ENCODE peak calls at places on chromosomes 7 and 10, in eight cellular contexts. One of them, this sample, is unnamed.

GRCh38 chr7:41711283-41712064 is 8.6 kb upstream of the INHBA start:
- DNase-seq in Kasumi-1: peak; percentile 52
- DNase-seq in HuH-7.5: no peak
- DNase-seq in HT1080: no peak
- DNase-seq in NCI-H446: no peak
- DNase-seq in substantia nigra: no peak
- DNase-seq in activated CD4-positive, alpha-beta T cell treated with anti-CD3 and anti-CD28 coated beads, Interleukin-2, amount 50 U/mL, for 1 hour: no peak
- DNase-seq in T-helper 2 cell: no peak
- DNase-seq in this sample: peak; percentile 55

GRCh38 chr10:121889212-121889611 is 38.6 kb downstream of the ATE1 start:
- DNase-seq in T-helper 2 cell: no peak
- DNase-seq in Kasumi-1: no peak
- DNase-seq in substantia nigra: no peak
- DNase-seq in activated CD4-positive, alpha-beta T cell treated with anti-CD3 and anti-CD28 coated beads, Interleukin-2, amount 50 U/mL, for 1 hour: no peak
- DNase-seq in HT1080: no peak
- DNase-seq in HuH-7.5: no peak
- DNase-seq in NCI-H446: no peak
- DNase-seq in this sample: no peak

GRCh38 chr10:88330174-88330573 is 252.9 kb downstream of the RNLS start:
- DNase-seq in HT1080: no peak
- DNase-seq in substantia nigra: no peak
- DNase-seq in HuH-7.5: no peak
- DNase-seq in activated CD4-positive, alpha-beta T cell treated with anti-CD3 and anti-CD28 coated beads, Interleukin-2, amount 50 U/mL, for 1 hour: no peak
- DNase-seq in T-helper 2 cell: no peak
- DNase-seq in NCI-H446: no peak
- DNase-seq in Kasumi-1: peak; percentile 94
- DNase-seq in this sample: no peak

GRCh38 chr10:97334370-97335175 is at the start of gene FRAT2:
- DNase-seq in HuH-7.5: peak; percentile 93
- DNase-seq in activated CD4-positive, alpha-beta T cell treated with anti-CD3 and anti-CD28 coated beads, Interleukin-2, amount 50 U/mL, for 1 hour: peak; percentile 84
- DNase-seq in Kasumi-1: peak; percentile 91
- DNase-seq in T-helper 2 cell: peak; percentile 93
- DNase-seq in NCI-H446: peak; percentile 28
- DNase-seq in substantia nigra: peak; percentile 87
- DNase-seq in HT1080: peak; percentile 80
- DNase-seq in this sample: peak; percentile 77

GRCh38 chr10:48227213-48227612 is 47.3 kb downstream of the FRMPD2 start:
- DNase-seq in HuH-7.5: no peak
- DNase-seq in NCI-H446: no peak
- DNase-seq in T-helper 2 cell: no peak
- DNase-seq in substantia nigra: no peak
- DNase-seq in HT1080: no peak
- DNase-seq in activated CD4-positive, alpha-beta T cell treated with anti-CD3 and anti-CD28 coated beads, Interleukin-2, amount 50 U/mL, for 1 hour: no peak
- DNase-seq in Kasumi-1: no peak
- DNase-seq in this sample: no peak

GRCh38 chr10:97116534-97117162 is 69.1 kb downstream of the SLIT1 start:
- DNase-seq in activated CD4-positive, alpha-beta T cell treated with anti-CD3 and anti-CD28 coated beads, Interleukin-2, amount 50 U/mL, for 1 hour: no peak
- DNase-seq in HT1080: no peak
- DNase-seq in HuH-7.5: no peak
- DNase-seq in NCI-H446: no peak
- DNase-seq in Kasumi-1: no peak
- DNase-seq in substantia nigra: no peak
- DNase-seq in T-helper 2 cell: no peak
- DNase-seq in this sample: no peak

GRCh38 chr7:142328006-142328405 is 70.1 kb upstream of the PRSS58 start:
- DNase-seq in T-helper 2 cell: no peak
- DNase-seq in Kasumi-1: no peak
- DNase-seq in substantia nigra: no peak
- DNase-seq in HT1080: no peak
- DNase-seq in NCI-H446: no peak
- DNase-seq in HuH-7.5: no peak
- DNase-seq in activated CD4-positive, alpha-beta T cell treated with anti-CD3 and anti-CD28 coated beads, Interleukin-2, amount 50 U/mL, for 1 hour: no peak
- DNase-seq in this sample: no peak

GRCh38 chr7:44320794-44321371 is 4.5 kb downstream of the CAMK2B start:
- DNase-seq in substantia nigra: no peak
- DNase-seq in HuH-7.5: no peak
- DNase-seq in T-helper 2 cell: no peak
- DNase-seq in HT1080: no peak
- DNase-seq in NCI-H446: no peak
- DNase-seq in activated CD4-positive, alpha-beta T cell treated with anti-CD3 and anti-CD28 coated beads, Interleukin-2, amount 50 U/mL, for 1 hour: no peak
- DNase-seq in Kasumi-1: no peak
- DNase-seq in this sample: no peak

GRCh38 chr10:75736889-75737610 is 305.6 kb downstream of the LRMDA start:
- DNase-seq in Kasumi-1: no peak
- DNase-seq in NCI-H446: no peak
- DNase-seq in HuH-7.5: no peak
- DNase-seq in substantia nigra: no peak
- DNase-seq in T-helper 2 cell: no peak
- DNase-seq in HT1080: no peak
- DNase-seq in activated CD4-positive, alpha-beta T cell treated with anti-CD3 and anti-CD28 coated beads, Interleukin-2, amount 50 U/mL, for 1 hour: no peak
- DNase-seq in this sample: no peak

GRCh38 chr7:11714205-11714604 is 117.8 kb downstream of the THSD7A start:
- DNase-seq in substantia nigra: no peak
- DNase-seq in HuH-7.5: no peak
- DNase-seq in T-helper 2 cell: no peak
- DNase-seq in Kasumi-1: no peak
- DNase-seq in HT1080: no peak
- DNase-seq in NCI-H446: no peak
- DNase-seq in activated CD4-positive, alpha-beta T cell treated with anti-CD3 and anti-CD28 coated beads, Interleukin-2, amount 50 U/mL, for 1 hour: no peak
- DNase-seq in this sample: no peak

GRCh38 chr7:101943306-101943705 is 125.9 kb downstream of the CUX1 start:
- DNase-seq in HT1080: no peak
- DNase-seq in substantia nigra: no peak
- DNase-seq in HuH-7.5: no peak
- DNase-seq in Kasumi-1: no peak
- DNase-seq in T-helper 2 cell: no peak
- DNase-seq in NCI-H446: no peak
- DNase-seq in activated CD4-positive, alpha-beta T cell treated with anti-CD3 and anti-CD28 coated beads, Interleukin-2, amount 50 U/mL, for 1 hour: no peak
- DNase-seq in this sample: no peak

GRCh38 chr10:77444041-77444440 is 193.6 kb downstream of the KCNMA1 start:
- DNase-seq in T-helper 2 cell: no peak
- DNase-seq in HT1080: no peak
- DNase-seq in Kasumi-1: no peak
- DNase-seq in NCI-H446: no peak
- DNase-seq in HuH-7.5: no peak
- DNase-seq in activated CD4-positive, alpha-beta T cell treated with anti-CD3 and anti-CD28 coated beads, Interleukin-2, amount 50 U/mL, for 1 hour: no peak
- DNase-seq in substantia nigra: no peak
- DNase-seq in this sample: no peak

GRCh38 chr10:124944982-124945381 is 3.1 kb downstream of the ZRANB1 start:
- DNase-seq in HuH-7.5: no peak
- DNase-seq in T-helper 2 cell: no peak
- DNase-seq in substantia nigra: no peak
- DNase-seq in NCI-H446: no peak
- DNase-seq in activated CD4-positive, alpha-beta T cell treated with anti-CD3 and anti-CD28 coated beads, Interleukin-2, amount 50 U/mL, for 1 hour: no peak
- DNase-seq in Kasumi-1: no peak
- DNase-seq in HT1080: no peak
- DNase-seq in this sample: no peak

GRCh38 chr10:62019013-62019684 is 117.7 kb downstream of the ARID5B start:
- DNase-seq in substantia nigra: no peak
- DNase-seq in HuH-7.5: no peak
- DNase-seq in HT1080: no peak
- DNase-seq in Kasumi-1: no peak
- DNase-seq in T-helper 2 cell: no peak
- DNase-seq in NCI-H446: no peak
- DNase-seq in activated CD4-positive, alpha-beta T cell treated with anti-CD3 and anti-CD28 coated beads, Interleukin-2, amount 50 U/mL, for 1 hour: no peak
- DNase-seq in this sample: peak; percentile 68

GRCh38 chr7:158646766-158647474 is 57.7 kb downstream of the NCAPG2 start:
- DNase-seq in HT1080: no peak
- DNase-seq in substantia nigra: no peak
- DNase-seq in activated CD4-positive, alpha-beta T cell treated with anti-CD3 and anti-CD28 coated beads, Interleukin-2, amount 50 U/mL, for 1 hour: no peak
- DNase-seq in Kasumi-1: peak; percentile 47
- DNase-seq in NCI-H446: no peak
- DNase-seq in T-helper 2 cell: peak; percentile 47
- DNase-seq in HuH-7.5: peak; percentile 19
- DNase-seq in this sample: no peak

GRCh38 chr7:29106128-29106988 is 40.0 kb downstream of the CPVL start:
- DNase-seq in substantia nigra: no peak
- DNase-seq in HT1080: peak; percentile 57
- DNase-seq in T-helper 2 cell: peak; percentile 48
- DNase-seq in activated CD4-positive, alpha-beta T cell treated with anti-CD3 and anti-CD28 coated beads, Interleukin-2, amount 50 U/mL, for 1 hour: no peak
- DNase-seq in NCI-H446: no peak
- DNase-seq in HuH-7.5: no peak
- DNase-seq in Kasumi-1: peak; percentile 84
- DNase-seq in this sample: peak; percentile 60

GRCh38 chr10:76082232-76082631 is 650.8 kb downstream of the LRMDA start:
- DNase-seq in activated CD4-positive, alpha-beta T cell treated with anti-CD3 and anti-CD28 coated beads, Interleukin-2, amount 50 U/mL, for 1 hour: no peak
- DNase-seq in T-helper 2 cell: no peak
- DNase-seq in Kasumi-1: no peak
- DNase-seq in HT1080: no peak
- DNase-seq in substantia nigra: no peak
- DNase-seq in HuH-7.5: no peak
- DNase-seq in NCI-H446: no peak
- DNase-seq in this sample: no peak

GRCh38 chr7:28128608-28129007 is 52.0 kb downstream of the JAZF1 start:
- DNase-seq in Kasumi-1: no peak
- DNase-seq in NCI-H446: no peak
- DNase-seq in activated CD4-positive, alpha-beta T cell treated with anti-CD3 and anti-CD28 coated beads, Interleukin-2, amount 50 U/mL, for 1 hour: no peak
- DNase-seq in HuH-7.5: no peak
- DNase-seq in T-helper 2 cell: peak; percentile 74
- DNase-seq in substantia nigra: no peak
- DNase-seq in HT1080: no peak
- DNase-seq in this sample: no peak

GRCh38 chr10:74032900-74033655 is 35.2 kb downstream of the VCL start:
- DNase-seq in substantia nigra: no peak
- DNase-seq in HT1080: no peak
- DNase-seq in NCI-H446: no peak
- DNase-seq in HuH-7.5: peak; percentile 16
- DNase-seq in activated CD4-positive, alpha-beta T cell treated with anti-CD3 and anti-CD28 coated beads, Interleukin-2, amount 50 U/mL, for 1 hour: no peak
- DNase-seq in T-helper 2 cell: no peak
- DNase-seq in Kasumi-1: no peak
- DNase-seq in this sample: no peak

GRCh38 chr7:80187727-80188126 is 53.1 kb downstream of the GNAI1 start:
- DNase-seq in activated CD4-positive, alpha-beta T cell treated with anti-CD3 and anti-CD28 coated beads, Interleukin-2, amount 50 U/mL, for 1 hour: no peak
- DNase-seq in substantia nigra: no peak
- DNase-seq in T-helper 2 cell: no peak
- DNase-seq in Kasumi-1: no peak
- DNase-seq in HuH-7.5: no peak
- DNase-seq in HT1080: no peak
- DNase-seq in NCI-H446: no peak
- DNase-seq in this sample: no peak

GRCh38 chr10:71486465-71487114 is 89.9 kb downstream of the CDH23 start:
- DNase-seq in T-helper 2 cell: peak; percentile 11
- DNase-seq in NCI-H446: no peak
- DNase-seq in HT1080: no peak
- DNase-seq in substantia nigra: peak; percentile 65
- DNase-seq in Kasumi-1: peak; percentile 51
- DNase-seq in activated CD4-positive, alpha-beta T cell treated with anti-CD3 and anti-CD28 coated beads, Interleukin-2, amount 50 U/mL, for 1 hour: peak; percentile 26
- DNase-seq in HuH-7.5: peak; percentile 36
- DNase-seq in this sample: peak; percentile 87

GRCh38 chr10:103680869-103681236 is 174.5 kb downstream of the SH3PXD2A start:
- DNase-seq in Kasumi-1: no peak
- DNase-seq in NCI-H446: no peak
- DNase-seq in T-helper 2 cell: no peak
- DNase-seq in substantia nigra: no peak
- DNase-seq in HuH-7.5: no peak
- DNase-seq in HT1080: no peak
- DNase-seq in activated CD4-positive, alpha-beta T cell treated with anti-CD3 and anti-CD28 coated beads, Interleukin-2, amount 50 U/mL, for 1 hour: no peak
- DNase-seq in this sample: no peak

GRCh38 chr7:2518101-2518500 is 1.5 kb upstream of the LFNG start:
- DNase-seq in NCI-H446: no peak
- DNase-seq in T-helper 2 cell: no peak
- DNase-seq in HT1080: no peak
- DNase-seq in substantia nigra: no peak
- DNase-seq in HuH-7.5: no peak
- DNase-seq in activated CD4-positive, alpha-beta T cell treated with anti-CD3 and anti-CD28 coated beads, Interleukin-2, amount 50 U/mL, for 1 hour: no peak
- DNase-seq in Kasumi-1: no peak
- DNase-seq in this sample: no peak

GRCh38 chr10:73871915-73872710 is 2.2 kb downstream of the CAMK2G start:
- DNase-seq in Kasumi-1: no peak
- DNase-seq in substantia nigra: no peak
- DNase-seq in HuH-7.5: peak; percentile 61
- DNase-seq in NCI-H446: no peak
- DNase-seq in HT1080: no peak
- DNase-seq in T-helper 2 cell: no peak
- DNase-seq in activated CD4-positive, alpha-beta T cell treated with anti-CD3 and anti-CD28 coated beads, Interleukin-2, amount 50 U/mL, for 1 hour: no peak
- DNase-seq in this sample: no peak

GRCh38 chr10:77566914-77567566 is 70.6 kb downstream of the KCNMA1 start:
- DNase-seq in substantia nigra: no peak
- DNase-seq in activated CD4-positive, alpha-beta T cell treated with anti-CD3 and anti-CD28 coated beads, Interleukin-2, amount 50 U/mL, for 1 hour: no peak
- DNase-seq in NCI-H446: no peak
- DNase-seq in HuH-7.5: no peak
- DNase-seq in T-helper 2 cell: no peak
- DNase-seq in Kasumi-1: no peak
- DNase-seq in HT1080: no peak
- DNase-seq in this sample: no peak

GRCh38 chr10:73892314-73893080 is 18.1 kb upstream of the CAMK2G start:
- DNase-seq in HuH-7.5: no peak
- DNase-seq in Kasumi-1: no peak
- DNase-seq in activated CD4-positive, alpha-beta T cell treated with anti-CD3 and anti-CD28 coated beads, Interleukin-2, amount 50 U/mL, for 1 hour: no peak
- DNase-seq in NCI-H446: no peak
- DNase-seq in T-helper 2 cell: no peak
- DNase-seq in substantia nigra: no peak
- DNase-seq in HT1080: no peak
- DNase-seq in this sample: peak; percentile 76

GRCh38 chr10:70559861-70560260 is 42.7 kb downstream of the PRF1 start:
- DNase-seq in Kasumi-1: no peak
- DNase-seq in HT1080: no peak
- DNase-seq in activated CD4-positive, alpha-beta T cell treated with anti-CD3 and anti-CD28 coated beads, Interleukin-2, amount 50 U/mL, for 1 hour: no peak
- DNase-seq in substantia nigra: no peak
- DNase-seq in NCI-H446: no peak
- DNase-seq in HuH-7.5: no peak
- DNase-seq in T-helper 2 cell: no peak
- DNase-seq in this sample: no peak

This sample was measured in HAP-1.